ENCODE peak calls at places on chromosomes 5 and 9, in four cellular contexts. One of them, this sample, is unnamed.

GRCh38 chr5:9545301-9545958 is 445 bp downstream of the SEMA5A start:
- DNase-seq in AG04449: no peak
- DNase-seq in left ventricle myocardium superior: peak
- DNase-seq in stimulated activated CD4-positive, alpha-beta T cell treated with anti-CD3 and anti-CD28 coated beads, Interleukin-1b, Interleukin-23, amount 100 ng/mL, for 4 hours: no peak
- DNase-seq in this sample: no peak

GRCh38 chr9:131096490-131097258 is at the start of gene AIF1L:
- DNase-seq in AG04449: no peak
- DNase-seq in left ventricle myocardium superior: peak
- DNase-seq in stimulated activated CD4-positive, alpha-beta T cell treated with anti-CD3 and anti-CD28 coated beads, Interleukin-1b, Interleukin-23, amount 100 ng/mL, for 4 hours: peak
- DNase-seq in this sample: no peak

GRCh38 chr5:84693256-84693655 is 308.6 kb upstream of the EDIL3 start:
- DNase-seq in AG04449: no peak
- DNase-seq in left ventricle myocardium superior: no peak
- DNase-seq in stimulated activated CD4-positive, alpha-beta T cell treated with anti-CD3 and anti-CD28 coated beads, Interleukin-1b, Interleukin-23, amount 100 ng/mL, for 4 hours: no peak
- DNase-seq in this sample: no peak

GRCh38 chr5:143218563-143219170 is 184.8 kb downstream of the NR3C1 start:
- DNase-seq in AG04449: no peak
- DNase-seq in left ventricle myocardium superior: no peak
- DNase-seq in stimulated activated CD4-positive, alpha-beta T cell treated with anti-CD3 and anti-CD28 coated beads, Interleukin-1b, Interleukin-23, amount 100 ng/mL, for 4 hours: no peak
- DNase-seq in this sample: no peak

GRCh38 chr5:149747141-149747832 is 17.2 kb downstream of the PPARGC1B start:
- DNase-seq in AG04449: no peak
- DNase-seq in left ventricle myocardium superior: peak
- DNase-seq in stimulated activated CD4-positive, alpha-beta T cell treated with anti-CD3 and anti-CD28 coated beads, Interleukin-1b, Interleukin-23, amount 100 ng/mL, for 4 hours: no peak
- DNase-seq in this sample: no peak

GRCh38 chr5:78823196-78823595 is 161.9 kb downstream of the ARSB start:
- DNase-seq in AG04449: no peak
- DNase-seq in left ventricle myocardium superior: no peak
- DNase-seq in stimulated activated CD4-positive, alpha-beta T cell treated with anti-CD3 and anti-CD28 coated beads, Interleukin-1b, Interleukin-23, amount 100 ng/mL, for 4 hours: no peak
- DNase-seq in this sample: no peak

GRCh38 chr9:95458666-95459065 is 58.1 kb downstream of the PTCH1 start:
- DNase-seq in AG04449: no peak
- DNase-seq in left ventricle myocardium superior: no peak
- DNase-seq in stimulated activated CD4-positive, alpha-beta T cell treated with anti-CD3 and anti-CD28 coated beads, Interleukin-1b, Interleukin-23, amount 100 ng/mL, for 4 hours: no peak
- DNase-seq in this sample: no peak

GRCh38 chr9:107706706-107707105 is 217.1 kb upstream of the KLF4 start:
- DNase-seq in AG04449: no peak
- DNase-seq in left ventricle myocardium superior: no peak
- DNase-seq in stimulated activated CD4-positive, alpha-beta T cell treated with anti-CD3 and anti-CD28 coated beads, Interleukin-1b, Interleukin-23, amount 100 ng/mL, for 4 hours: no peak
- DNase-seq in this sample: no peak

GRCh38 chr5:83724915-83725314 is 4.3 kb upstream of the HAPLN1 start:
- DNase-seq in AG04449: no peak
- DNase-seq in left ventricle myocardium superior: no peak
- DNase-seq in stimulated activated CD4-positive, alpha-beta T cell treated with anti-CD3 and anti-CD28 coated beads, Interleukin-1b, Interleukin-23, amount 100 ng/mL, for 4 hours: no peak
- DNase-seq in this sample: no peak

GRCh38 chr5:133977858-133978257 is 9.4 kb upstream of the C5orf15 start:
- DNase-seq in AG04449: no peak
- DNase-seq in left ventricle myocardium superior: no peak
- DNase-seq in stimulated activated CD4-positive, alpha-beta T cell treated with anti-CD3 and anti-CD28 coated beads, Interleukin-1b, Interleukin-23, amount 100 ng/mL, for 4 hours: no peak
- DNase-seq in this sample: no peak

GRCh38 chr5:5278815-5279381 is 138.8 kb downstream of the ADAMTS16 start:
- DNase-seq in AG04449: no peak
- DNase-seq in left ventricle myocardium superior: no peak
- DNase-seq in stimulated activated CD4-positive, alpha-beta T cell treated with anti-CD3 and anti-CD28 coated beads, Interleukin-1b, Interleukin-23, amount 100 ng/mL, for 4 hours: no peak
- DNase-seq in this sample: no peak

GRCh38 chr9:20508242-20508641 is 114.1 kb downstream of the MLLT3 start:
- DNase-seq in AG04449: no peak
- DNase-seq in left ventricle myocardium superior: no peak
- DNase-seq in stimulated activated CD4-positive, alpha-beta T cell treated with anti-CD3 and anti-CD28 coated beads, Interleukin-1b, Interleukin-23, amount 100 ng/mL, for 4 hours: no peak
- DNase-seq in this sample: no peak

GRCh38 chr9:27491164-27491563 is 32.9 kb upstream of the IFNK start:
- DNase-seq in AG04449: no peak
- DNase-seq in left ventricle myocardium superior: no peak
- DNase-seq in stimulated activated CD4-positive, alpha-beta T cell treated with anti-CD3 and anti-CD28 coated beads, Interleukin-1b, Interleukin-23, amount 100 ng/mL, for 4 hours: no peak
- DNase-seq in this sample: no peak

GRCh38 chr5:32251864-32252458 is 60.8 kb downstream of the MTMR12 start:
- DNase-seq in AG04449: no peak
- DNase-seq in left ventricle myocardium superior: no peak
- DNase-seq in stimulated activated CD4-positive, alpha-beta T cell treated with anti-CD3 and anti-CD28 coated beads, Interleukin-1b, Interleukin-23, amount 100 ng/mL, for 4 hours: no peak
- DNase-seq in this sample: no peak

GRCh38 chr9:101877439-101877838 is 139.0 kb upstream of the GRIN3A start:
- DNase-seq in AG04449: no peak
- DNase-seq in left ventricle myocardium superior: no peak
- DNase-seq in stimulated activated CD4-positive, alpha-beta T cell treated with anti-CD3 and anti-CD28 coated beads, Interleukin-1b, Interleukin-23, amount 100 ng/mL, for 4 hours: no peak
- DNase-seq in this sample: no peak

GRCh38 chr5:107294151-107294550 is 376.6 kb downstream of the EFNA5 start:
- DNase-seq in AG04449: no peak
- DNase-seq in left ventricle myocardium superior: no peak
- DNase-seq in stimulated activated CD4-positive, alpha-beta T cell treated with anti-CD3 and anti-CD28 coated beads, Interleukin-1b, Interleukin-23, amount 100 ng/mL, for 4 hours: no peak
- DNase-seq in this sample: no peak

GRCh38 chr5:181071257-181071656 is 31.2 kb downstream of the BTNL9 start:
- DNase-seq in AG04449: no peak
- DNase-seq in left ventricle myocardium superior: no peak
- DNase-seq in stimulated activated CD4-positive, alpha-beta T cell treated with anti-CD3 and anti-CD28 coated beads, Interleukin-1b, Interleukin-23, amount 100 ng/mL, for 4 hours: no peak
- DNase-seq in this sample: no peak

GRCh38 chr5:145936401-145937131 is at the start of gene SH3RF2:
- DNase-seq in AG04449: peak
- DNase-seq in left ventricle myocardium superior: peak
- DNase-seq in stimulated activated CD4-positive, alpha-beta T cell treated with anti-CD3 and anti-CD28 coated beads, Interleukin-1b, Interleukin-23, amount 100 ng/mL, for 4 hours: peak
- DNase-seq in this sample: peak

GRCh38 chr9:91162784-91163440 is 198.8 kb downstream of the AUH start:
- DNase-seq in AG04449: no peak
- DNase-seq in left ventricle myocardium superior: peak
- DNase-seq in stimulated activated CD4-positive, alpha-beta T cell treated with anti-CD3 and anti-CD28 coated beads, Interleukin-1b, Interleukin-23, amount 100 ng/mL, for 4 hours: no peak
- DNase-seq in this sample: no peak

GRCh38 chr9:97788763-97789663 is 64.0 kb upstream of the FOXE1 start:
- DNase-seq in AG04449: no peak
- DNase-seq in left ventricle myocardium superior: no peak
- DNase-seq in stimulated activated CD4-positive, alpha-beta T cell treated with anti-CD3 and anti-CD28 coated beads, Interleukin-1b, Interleukin-23, amount 100 ng/mL, for 4 hours: no peak
- DNase-seq in this sample: no peak

GRCh38 chr5:159905496-159905895 is 10.8 kb upstream of the ADRA1B start:
- DNase-seq in AG04449: no peak
- DNase-seq in left ventricle myocardium superior: no peak
- DNase-seq in stimulated activated CD4-positive, alpha-beta T cell treated with anti-CD3 and anti-CD28 coated beads, Interleukin-1b, Interleukin-23, amount 100 ng/mL, for 4 hours: no peak
- DNase-seq in this sample: no peak

GRCh38 chr9:127572961-127573727 is 38.9 kb upstream of the STXBP1 start:
- DNase-seq in AG04449: no peak
- DNase-seq in left ventricle myocardium superior: no peak
- DNase-seq in stimulated activated CD4-positive, alpha-beta T cell treated with anti-CD3 and anti-CD28 coated beads, Interleukin-1b, Interleukin-23, amount 100 ng/mL, for 4 hours: no peak
- DNase-seq in this sample: peak

GRCh38 chr9:114681594-114682332 is at the start of gene TEX48:
- DNase-seq in AG04449: no peak
- DNase-seq in left ventricle myocardium superior: no peak
- DNase-seq in stimulated activated CD4-positive, alpha-beta T cell treated with anti-CD3 and anti-CD28 coated beads, Interleukin-1b, Interleukin-23, amount 100 ng/mL, for 4 hours: peak
- DNase-seq in this sample: peak

GRCh38 chr5:43854697-43855292 is 251.8 kb downstream of the NNT start:
- DNase-seq in AG04449: no peak
- DNase-seq in left ventricle myocardium superior: no peak
- DNase-seq in stimulated activated CD4-positive, alpha-beta T cell treated with anti-CD3 and anti-CD28 coated beads, Interleukin-1b, Interleukin-23, amount 100 ng/mL, for 4 hours: no peak
- DNase-seq in this sample: no peak

GRCh38 chr5:2670856-2671404 is 80.5 kb downstream of the IRX2 start:
- DNase-seq in AG04449: no peak
- DNase-seq in left ventricle myocardium superior: no peak
- DNase-seq in stimulated activated CD4-positive, alpha-beta T cell treated with anti-CD3 and anti-CD28 coated beads, Interleukin-1b, Interleukin-23, amount 100 ng/mL, for 4 hours: no peak
- DNase-seq in this sample: no peak

GRCh38 chr5:5688925-5689310 is 266.4 kb downstream of the ICE1 start:
- DNase-seq in AG04449: no peak
- DNase-seq in left ventricle myocardium superior: no peak
- DNase-seq in stimulated activated CD4-positive, alpha-beta T cell treated with anti-CD3 and anti-CD28 coated beads, Interleukin-1b, Interleukin-23, amount 100 ng/mL, for 4 hours: no peak
- DNase-seq in this sample: no peak

GRCh38 chr5:88925692-88926490 is 42.9 kb upstream of the MEF2C start:
- DNase-seq in AG04449: no peak
- DNase-seq in left ventricle myocardium superior: no peak
- DNase-seq in stimulated activated CD4-positive, alpha-beta T cell treated with anti-CD3 and anti-CD28 coated beads, Interleukin-1b, Interleukin-23, amount 100 ng/mL, for 4 hours: no peak
- DNase-seq in this sample: no peak

GRCh38 chr5:175709276-175709781 is 51.5 kb downstream of the HRH2 start:
- DNase-seq in AG04449: no peak
- DNase-seq in left ventricle myocardium superior: no peak
- DNase-seq in stimulated activated CD4-positive, alpha-beta T cell treated with anti-CD3 and anti-CD28 coated beads, Interleukin-1b, Interleukin-23, amount 100 ng/mL, for 4 hours: no peak
- DNase-seq in this sample: no peak